ENCODE peak calls at places on chromosomes 13 and 19, in nine cellular contexts. U, D, Y, N, F, V, M, B and O are unnamed samples.

GRCh38 chr13:113209880-113210421 is 538 bp downstream of the CUL4A start:
- DNase-seq in U (peak; percentile 72), D (peak; percentile 64), Y (peak; percentile 55), N (peak; percentile 46), F (peak; percentile 75), V (peak; percentile 20), M (peak; percentile 82), B (peak; percentile 26), O (peak; percentile 57)

GRCh38 chr13:40146063-40146462 is 490.6 kb downstream of the COG6 start:
- DNase-seq in U (no peak), D (no peak), Y (no peak), N (no peak), F (no peak), V (no peak), M (no peak), B (no peak), O (no peak)

GRCh38 chr19:14248578-14249011 is 42.6 kb upstream of the ADGRL1 start:
- DNase-seq in U (no peak), D (peak; percentile 78), Y (peak; percentile 74), N (peak; percentile 35), F (no peak), V (no peak), M (peak; percentile 84), B (peak; percentile 85), O (peak; percentile 90)

GRCh38 chr13:32737111-32737571 is 150.9 kb downstream of the PDS5B start:
- DNase-seq in U (no peak), D (no peak), Y (no peak), N (no peak), F (no peak), V (no peak), M (no peak), B (no peak), O (no peak)

GRCh38 chr13:44413095-44413494 is 39.5 kb downstream of the SERP2 start:
- DNase-seq in U (no peak), D (no peak), Y (no peak), N (no peak), F (no peak), V (peak; percentile 16), M (no peak), B (no peak), O (no peak)

GRCh38 chr13:113883921-113884804 is 20.3 kb upstream of the GAS6 start:
- DNase-seq in U (peak; percentile 63), D (no peak), Y (no peak), N (no peak), F (no peak), V (no peak), M (no peak), B (no peak), O (no peak)

GRCh38 chr13:98826156-98826555 is 73.7 kb upstream of the SLC15A1 start:
- DNase-seq in U (no peak), D (no peak), Y (no peak), N (no peak), F (no peak), V (no peak), M (no peak), B (no peak), O (no peak)

GRCh38 chr19:31516756-31517155 is 167.5 kb upstream of the TSHZ3 start:
- DNase-seq in U (no peak), D (no peak), Y (no peak), N (no peak), F (no peak), V (no peak), M (no peak), B (no peak), O (no peak)

GRCh38 chr13:75421133-75421532 is 60.8 kb downstream of the TBC1D4 start:
- DNase-seq in U (no peak), D (no peak), Y (no peak), N (no peak), F (no peak), V (no peak), M (no peak), B (no peak), O (no peak)

GRCh38 chr19:7397687-7398086 is 49.0 kb downstream of the ARHGEF18 start:
- DNase-seq in U (no peak), D (no peak), Y (no peak), N (no peak), F (peak; percentile 88), V (peak; percentile 89), M (no peak), B (no peak), O (no peak)

GRCh38 chr13:111361873-111362648 is 41.6 kb downstream of the TEX29 start:
- DNase-seq in U (no peak), D (no peak), Y (no peak), N (no peak), F (no peak), V (no peak), M (no peak), B (no peak), O (no peak)

GRCh38 chr19:22620912-22621311 is 13.2 kb upstream of the ZNF492 start:
- DNase-seq in U (no peak), D (no peak), Y (no peak), N (no peak), F (no peak), V (no peak), M (no peak), B (no peak), O (no peak)

GRCh38 chr19:55554302-55554701 is 9.0 kb upstream of the SBK3 start:
- DNase-seq in U (no peak), D (no peak), Y (no peak), N (no peak), F (no peak), V (no peak), M (no peak), B (no peak), O (no peak)

GRCh38 chr13:28820099-28821051 is at the start of gene MTUS2:
- DNase-seq in U (no peak), D (no peak), Y (peak; percentile 32), N (no peak), F (no peak), V (no peak), M (peak; percentile 61), B (no peak), O (no peak)
- TF ChIP-seq CTCF in U (no peak), D (no peak), Y (no peak), N (no peak), F (no peak), V (no peak), M (no peak), B (no peak), O (no peak)

DNA sequence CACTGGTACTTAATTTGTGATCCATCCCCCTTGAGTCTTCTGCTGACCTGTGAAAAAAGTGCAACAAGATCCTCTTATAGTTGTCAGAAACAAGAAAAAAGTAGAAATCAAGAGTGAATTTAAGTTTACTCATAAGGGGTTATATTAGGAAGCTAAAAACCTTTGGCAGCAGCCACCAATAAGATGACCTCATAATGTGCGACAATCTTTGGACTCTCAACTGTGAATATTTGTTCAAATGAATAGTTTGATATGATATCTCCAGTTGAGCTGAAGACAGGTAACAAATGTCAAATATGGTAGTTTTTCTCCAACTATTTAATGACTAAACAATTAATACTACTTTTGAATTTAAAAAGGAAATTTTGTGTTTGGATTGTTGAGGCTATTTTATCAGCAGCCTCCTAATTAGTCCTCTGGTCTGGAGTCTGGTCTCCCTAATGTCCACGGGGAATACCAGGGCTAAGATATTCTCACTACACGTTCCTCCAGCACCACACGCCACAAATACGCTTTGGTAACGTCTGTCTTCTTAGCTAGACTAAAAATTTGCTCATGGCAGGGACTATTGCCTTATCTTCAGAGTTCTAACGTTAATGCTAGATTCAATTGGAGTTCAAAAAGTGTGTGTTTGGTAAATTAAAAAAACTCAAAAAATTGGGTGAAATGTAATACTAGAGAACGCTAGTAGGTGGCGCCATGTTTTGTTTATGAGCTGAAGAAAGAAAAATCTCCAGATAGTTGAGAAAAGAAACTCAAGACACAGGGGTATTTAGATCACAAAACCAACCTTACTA is 51.0 kb upstream of the PDX1 start:
- DNase-seq in U (no peak), D (no peak), Y (no peak), N (no peak), F (no peak), V (peak; percentile 1), M (peak; percentile 36), B (no peak), O (no peak)
- TF ChIP-seq CTCF in U (no peak), D (no peak), Y (peak; percentile 63), N (peak; percentile 12), F (peak; percentile 72), V (peak; percentile 46), M (peak; percentile 64), B (no peak), O (peak; percentile 68)

GRCh38 chr19:8506402-8506957 is 4.0 kb upstream of the PRAM1 start:
- DNase-seq in U (no peak), D (no peak), Y (no peak), N (no peak), F (no peak), V (no peak), M (peak; percentile 51), B (peak; percentile 35), O (no peak)
- TF ChIP-seq CTCF in U (no peak), D (no peak), Y (peak; percentile 32), N (no peak), F (peak; percentile 54), V (no peak), M (peak; percentile 1), B (no peak), O (peak; percentile 39)

GRCh38 chr13:27918041-27918917 is 1.5 kb upstream of the PDX1 start:
- DNase-seq in U (no peak), D (no peak), Y (peak; percentile 37), N (no peak), F (no peak), V (no peak), M (no peak), B (no peak), O (peak; percentile 26)
- TF ChIP-seq CTCF in U (no peak), D (no peak), Y (no peak), N (no peak), F (no peak), V (no peak), M (no peak), B (no peak), O (no peak)

GRCh38 chr13:47332149-47332548 is 435.3 kb upstream of the HTR2A start:
- DNase-seq in U (no peak), D (no peak), Y (no peak), N (no peak), F (no peak), V (no peak), M (no peak), B (no peak), O (no peak)

GRCh38 chr13:47326061-47326460 is 429.2 kb upstream of the HTR2A start:
- DNase-seq in U (no peak), D (no peak), Y (no peak), N (no peak), F (no peak), V (peak; percentile 7), M (no peak), B (no peak), O (no peak)

GRCh38 chr13:47334173-47334572 is 437.3 kb upstream of the HTR2A start:
- DNase-seq in U (no peak), D (no peak), Y (no peak), N (no peak), F (no peak), V (peak; percentile 74), M (no peak), B (peak; percentile 61), O (no peak)

GRCh38 chr13:47327856-47328255 is 431.0 kb upstream of the HTR2A start:
- DNase-seq in U (no peak), D (no peak), Y (no peak), N (no peak), F (no peak), V (no peak), M (no peak), B (no peak), O (no peak)

GRCh38 chr13:47330031-47330430 is 433.2 kb upstream of the HTR2A start:
- DNase-seq in U (no peak), D (no peak), Y (no peak), N (no peak), F (no peak), V (no peak), M (no peak), B (no peak), O (no peak)
- TF ChIP-seq CTCF in U (no peak), D (no peak), Y (no peak), N (no peak), F (no peak), V (no peak), M (no peak), B (no peak), O (no peak)